ENCODE peak calls at places on chromosome 1, in ten cellular contexts. P is stimulated activated CD4-positive, alpha-beta T cell treated with anti-CD3 and anti-CD28 coated beads, Interleukin-4, amount 100 ng/mL, for 24 hours; I is Caki2; R is neural crest cell; J is HT1080; B is HTR-8/SVneo; A is NCI-H345; D is HT-29; Q is mucosa of descending colon; L is central memory CD4-positive, alpha-beta T cell. T is an unnamed sample.

GRCh38 chr1:77961392-77961791 is 17.5 kb downstream of the FUBP1 start:
- DNase-seq in P (no peak), I (no peak), R (no peak), J (no peak), B (no peak), A (no peak), D (no peak), Q (no peak), L (no peak), T (no peak)

GRCh38 chr1:198018529-198018928 is 101.4 kb downstream of the LHX9 start:
- DNase-seq in P (no peak), I (peak), R (no peak), J (peak), B (peak), A (no peak), D (no peak), Q (no peak), L (no peak), T (peak)

GRCh38 chr1:15311886-15312285 is 64.9 kb downstream of the FHAD1 start:
- DNase-seq in P (no peak), I (no peak), R (no peak), J (peak), B (no peak), A (no peak), D (no peak), Q (no peak), L (no peak), T (no peak)

GRCh38 chr1:41769068-41769467 is 149.7 kb downstream of the HIVEP3 start:
- DNase-seq in P (no peak), I (no peak), R (no peak), J (no peak), B (no peak), A (no peak), D (no peak), Q (no peak), L (no peak), T (no peak)

GRCh38 chr1:244442850-244443249 is 8.9 kb downstream of the ADSS2 start:
- DNase-seq in P (no peak), I (no peak), R (no peak), J (no peak), B (no peak), A (no peak), D (no peak), Q (no peak), L (no peak), T (no peak)

GRCh38 chr1:81571946-81572345 is 228.8 kb upstream of the ADGRL2 start:
- DNase-seq in P (no peak), I (no peak), R (no peak), J (no peak), B (no peak), A (no peak), D (no peak), Q (no peak), L (no peak), T (no peak)

GRCh38 chr1:203126151-203126865 is 1.2 kb upstream of the ADORA1 start:
- DNase-seq in P (no peak), I (peak), R (no peak), J (peak), B (no peak), A (no peak), D (peak), Q (no peak), L (no peak), T (no peak)

GRCh38 chr1:159311679-159312078 is 9.5 kb downstream of the FCER1A start:
- DNase-seq in P (no peak), I (no peak), R (no peak), J (no peak), B (no peak), A (no peak), D (no peak), Q (no peak), L (no peak), T (no peak)

GRCh38 chr1:76705560-76705959 is 161.7 kb upstream of the ST6GALNAC5 start:
- DNase-seq in P (no peak), I (no peak), R (no peak), J (no peak), B (no peak), A (no peak), D (no peak), Q (no peak), L (no peak), T (no peak)

GRCh38 chr1:67953301-67953700 is 97.1 kb downstream of the DIRAS3 start:
- DNase-seq in P (no peak), I (no peak), R (no peak), J (no peak), B (no peak), A (no peak), D (no peak), Q (no peak), L (no peak), T (no peak)